ENCODE peak calls at places on chromosome 1, in six cellular contexts. One of them, this sample, is unnamed.
A peak's percentile ranks its signal among the peaks of the same experiment; 100 is the strongest.

GRCh38 chr1:170669586-170670332 is 5.8 kb downstream of the PRRX1 start:
- DNase-seq in K562: no peak
- DNase-seq in neural progenitor cell: no peak
- DNase-seq in left lung: no peak
- DNase-seq in endothelial cell of umbilical vein: no peak
- DNase-seq in lung: no peak
- DNase-seq in this sample: no peak

GRCh38 chr1:180270767-180271639 is 40.9 kb downstream of the LHX4 start:
- DNase-seq in K562: peak; percentile 63
- DNase-seq in neural progenitor cell: peak; percentile 30
- DNase-seq in left lung: no peak
- DNase-seq in endothelial cell of umbilical vein: no peak
- DNase-seq in lung: no peak
- DNase-seq in this sample: no peak

GRCh38 chr1:55696891-55697290 is 481.7 kb upstream of the USP24 start:
- DNase-seq in K562: no peak
- DNase-seq in neural progenitor cell: no peak
- DNase-seq in left lung: no peak
- DNase-seq in endothelial cell of umbilical vein: no peak
- DNase-seq in lung: no peak
- DNase-seq in this sample: no peak

GRCh38 chr1:12113433-12114339 is 50.6 kb downstream of the TNFRSF8 start:
- DNase-seq in K562: no peak
- DNase-seq in neural progenitor cell: no peak
- DNase-seq in left lung: no peak
- DNase-seq in endothelial cell of umbilical vein: no peak
- DNase-seq in lung: no peak
- DNase-seq in this sample: no peak

GRCh38 chr1:218257371-218257770 is 27.7 kb upstream of the RRP15 start:
- DNase-seq in K562: no peak
- DNase-seq in neural progenitor cell: no peak
- DNase-seq in left lung: no peak
- DNase-seq in endothelial cell of umbilical vein: no peak
- DNase-seq in lung: no peak
- DNase-seq in this sample: no peak

GRCh38 chr1:187042538-187042937 is 213.8 kb downstream of the PLA2G4A start:
- DNase-seq in K562: no peak
- DNase-seq in neural progenitor cell: no peak
- DNase-seq in left lung: no peak
- DNase-seq in endothelial cell of umbilical vein: no peak
- DNase-seq in lung: no peak
- DNase-seq in this sample: no peak

GRCh38 chr1:160777486-160778089 is 18.4 kb upstream of the LY9 start:
- DNase-seq in K562: peak; percentile 56
- DNase-seq in neural progenitor cell: peak; percentile 66
- DNase-seq in left lung: no peak
- DNase-seq in endothelial cell of umbilical vein: peak; percentile 9
- DNase-seq in lung: peak; percentile 46
- DNase-seq in this sample: no peak

GRCh38 chr1:29195875-29196274 is 14.2 kb upstream of the SRSF4 start:
- DNase-seq in K562: no peak
- DNase-seq in neural progenitor cell: no peak
- DNase-seq in left lung: no peak
- DNase-seq in endothelial cell of umbilical vein: no peak
- DNase-seq in lung: no peak
- DNase-seq in this sample: no peak

GRCh38 chr1:163866539-163866938 is 544.8 kb downstream of the NUF2 start:
- DNase-seq in K562: no peak
- DNase-seq in neural progenitor cell: no peak
- DNase-seq in left lung: no peak
- DNase-seq in endothelial cell of umbilical vein: no peak
- DNase-seq in lung: no peak
- DNase-seq in this sample: no peak

GRCh38 chr1:108583757-108584156 is 23.9 kb downstream of the EEIG2 start:
- DNase-seq in K562: no peak
- DNase-seq in neural progenitor cell: no peak
- DNase-seq in left lung: no peak
- DNase-seq in endothelial cell of umbilical vein: no peak
- DNase-seq in lung: no peak
- DNase-seq in this sample: no peak

GRCh38 chr1:86648255-86648654 is 56.1 kb upstream of the SH3GLB1 start:
- DNase-seq in K562: no peak
- DNase-seq in neural progenitor cell: no peak
- DNase-seq in left lung: no peak
- DNase-seq in endothelial cell of umbilical vein: peak; percentile 79
- DNase-seq in lung: no peak
- DNase-seq in this sample: no peak

GRCh38 chr1:92291372-92291999 is 7.3 kb downstream of the GLMN start:
- DNase-seq in K562: peak; percentile 29
- DNase-seq in neural progenitor cell: peak; percentile 64
- DNase-seq in left lung: no peak
- DNase-seq in endothelial cell of umbilical vein: peak; percentile 75
- DNase-seq in lung: no peak
- DNase-seq in this sample: no peak

GRCh38 chr1:236326432-236326831 is 44.7 kb upstream of the ERO1B start:
- DNase-seq in K562: no peak
- DNase-seq in neural progenitor cell: no peak
- DNase-seq in left lung: no peak
- DNase-seq in endothelial cell of umbilical vein: no peak
- DNase-seq in lung: no peak
- DNase-seq in this sample: no peak

GRCh38 chr1:221573727-221574126 is 168.2 kb downstream of the DUSP10 start:
- DNase-seq in K562: no peak
- DNase-seq in neural progenitor cell: no peak
- DNase-seq in left lung: no peak
- DNase-seq in endothelial cell of umbilical vein: no peak
- DNase-seq in lung: no peak
- DNase-seq in this sample: no peak

GRCh38 chr1:210072129-210072528 is 134.1 kb downstream of the SYT14 start:
- DNase-seq in K562: no peak
- DNase-seq in neural progenitor cell: no peak
- DNase-seq in left lung: no peak
- DNase-seq in endothelial cell of umbilical vein: no peak
- DNase-seq in lung: no peak
- DNase-seq in this sample: no peak

GRCh38 chr1:29543586-29543985 is 307.3 kb downstream of the PTPRU start:
- DNase-seq in K562: no peak
- DNase-seq in neural progenitor cell: no peak
- DNase-seq in left lung: no peak
- DNase-seq in endothelial cell of umbilical vein: no peak
- DNase-seq in lung: no peak
- DNase-seq in this sample: peak; percentile 16

GRCh38 chr1:201119206-201119814 is 7.1 kb upstream of the CACNA1S start:
- DNase-seq in K562: peak; percentile 80
- DNase-seq in neural progenitor cell: peak; percentile 79
- DNase-seq in left lung: no peak
- DNase-seq in endothelial cell of umbilical vein: peak; percentile 47
- DNase-seq in lung: peak; percentile 43
- DNase-seq in this sample: no peak

GRCh38 chr1:26025517-26025916 is 3.9 kb downstream of the EXTL1 start:
- DNase-seq in K562: no peak
- DNase-seq in neural progenitor cell: no peak
- DNase-seq in left lung: peak; percentile 3
- DNase-seq in endothelial cell of umbilical vein: no peak
- DNase-seq in lung: no peak
- DNase-seq in this sample: no peak

GRCh38 chr1:106277786-106278185 is 778.7 kb upstream of the PRMT6 start:
- DNase-seq in K562: no peak
- DNase-seq in neural progenitor cell: no peak
- DNase-seq in left lung: no peak
- DNase-seq in endothelial cell of umbilical vein: no peak
- DNase-seq in lung: no peak
- DNase-seq in this sample: no peak

GRCh38 chr1:76256289-76257223 is 182.0 kb downstream of the ST6GALNAC3 start:
- DNase-seq in K562: no peak
- DNase-seq in neural progenitor cell: no peak
- DNase-seq in left lung: no peak
- DNase-seq in endothelial cell of umbilical vein: peak; percentile 53
- DNase-seq in lung: no peak
- DNase-seq in this sample: no peak

GRCh38 chr1:42849944-42850343 is 3.5 kb downstream of the ZNF691 start:
- DNase-seq in K562: no peak
- DNase-seq in neural progenitor cell: no peak
- DNase-seq in left lung: no peak
- DNase-seq in endothelial cell of umbilical vein: no peak
- DNase-seq in lung: no peak
- DNase-seq in this sample: no peak

GRCh38 chr1:150872572-150872971 is 3.8 kb downstream of the ARNT start:
- DNase-seq in K562: no peak
- DNase-seq in neural progenitor cell: no peak
- DNase-seq in left lung: no peak
- DNase-seq in endothelial cell of umbilical vein: no peak
- DNase-seq in lung: no peak
- DNase-seq in this sample: no peak

GRCh38 chr1:150873521-150873920 is 2.9 kb downstream of the ARNT start:
- DNase-seq in K562: no peak
- DNase-seq in neural progenitor cell: no peak
- DNase-seq in left lung: no peak
- DNase-seq in endothelial cell of umbilical vein: no peak
- DNase-seq in lung: no peak
- DNase-seq in this sample: no peak

GRCh38 chr1:150874455-150875196 is 1.8 kb downstream of the ARNT start:
- DNase-seq in K562: no peak
- DNase-seq in neural progenitor cell: no peak
- DNase-seq in left lung: no peak
- DNase-seq in endothelial cell of umbilical vein: peak; percentile 26
- DNase-seq in lung: no peak
- DNase-seq in this sample: no peak

GRCh38 chr1:150875197-150876110 is 945 bp downstream of the ARNT start:
- DNase-seq in K562: no peak
- DNase-seq in neural progenitor cell: no peak
- DNase-seq in left lung: no peak
- DNase-seq in endothelial cell of umbilical vein: no peak
- DNase-seq in lung: no peak
- DNase-seq in this sample: no peak

DNA sequence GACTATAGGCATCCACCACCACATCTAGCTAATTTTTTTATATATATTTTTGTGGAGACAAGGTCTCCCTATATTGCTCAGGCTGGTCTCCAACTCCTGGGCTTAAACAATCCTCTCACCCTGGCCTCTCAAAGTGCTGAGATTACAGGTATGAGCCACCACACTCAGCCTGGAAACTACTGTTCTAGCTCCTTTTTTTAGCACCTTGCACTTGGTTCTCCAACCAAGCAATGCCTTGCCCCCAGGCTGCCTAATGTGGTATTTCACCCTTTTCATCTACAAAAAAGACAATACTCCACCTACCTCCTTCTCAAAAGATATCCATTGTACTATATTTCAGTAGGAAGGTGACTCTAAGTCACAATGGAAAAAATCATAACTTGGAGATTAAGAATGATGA is 6.7 kb downstream of the ARNT start:
- DNase-seq in K562: no peak
- DNase-seq in neural progenitor cell: no peak
- DNase-seq in left lung: no peak
- DNase-seq in endothelial cell of umbilical vein: no peak
- DNase-seq in lung: no peak
- DNase-seq in this sample: no peak
- TF ChIP-seq CTCF in K562: peak; percentile 15
- TF ChIP-seq CTCF in neural progenitor cell: no peak
- TF ChIP-seq CTCF in left lung: no peak
- TF ChIP-seq CTCF in endothelial cell of umbilical vein: no peak
- TF ChIP-seq CTCF in lung: no peak
- TF ChIP-seq CTCF in this sample: peak; percentile 16

GRCh38 chr1:65688848-65689247 is 103.8 kb upstream of the PDE4B start:
- DNase-seq in K562: no peak
- DNase-seq in neural progenitor cell: no peak
- DNase-seq in left lung: no peak
- DNase-seq in endothelial cell of umbilical vein: no peak
- DNase-seq in lung: no peak
- DNase-seq in this sample: no peak

GRCh38 chr1:65691962-65692361 is 100.7 kb upstream of the PDE4B start:
- DNase-seq in K562: no peak
- DNase-seq in neural progenitor cell: no peak
- DNase-seq in left lung: no peak
- DNase-seq in endothelial cell of umbilical vein: no peak
- DNase-seq in lung: no peak
- DNase-seq in this sample: no peak

GRCh38 chr1:65688215-65688566 is 104.5 kb upstream of the PDE4B start:
- DNase-seq in K562: no peak
- DNase-seq in neural progenitor cell: no peak
- DNase-seq in left lung: peak; percentile 39
- DNase-seq in endothelial cell of umbilical vein: no peak
- DNase-seq in lung: no peak
- DNase-seq in this sample: no peak

GRCh38 chr1:65691152-65691900 is 101.4 kb upstream of the PDE4B start:
- DNase-seq in K562: no peak
- DNase-seq in neural progenitor cell: peak; percentile 8
- DNase-seq in left lung: no peak
- DNase-seq in endothelial cell of umbilical vein: peak; percentile 81
- DNase-seq in lung: no peak
- DNase-seq in this sample: no peak

GRCh38 chr1:65687435-65688214 is 105.1 kb upstream of the PDE4B start:
- DNase-seq in K562: peak; percentile 85
- DNase-seq in neural progenitor cell: peak; percentile 80
- DNase-seq in left lung: peak; percentile 76
- DNase-seq in endothelial cell of umbilical vein: peak; percentile 87
- DNase-seq in lung: peak; percentile 84
- DNase-seq in this sample: peak; percentile 94
- TF ChIP-seq CTCF in K562: peak; percentile 90
- TF ChIP-seq CTCF in neural progenitor cell: peak; percentile 92
- TF ChIP-seq CTCF in left lung: peak; percentile 98
- TF ChIP-seq CTCF in endothelial cell of umbilical vein: peak; percentile 72
- TF ChIP-seq CTCF in lung: peak; percentile 98
- TF ChIP-seq CTCF in this sample: peak; percentile 97

DNA sequence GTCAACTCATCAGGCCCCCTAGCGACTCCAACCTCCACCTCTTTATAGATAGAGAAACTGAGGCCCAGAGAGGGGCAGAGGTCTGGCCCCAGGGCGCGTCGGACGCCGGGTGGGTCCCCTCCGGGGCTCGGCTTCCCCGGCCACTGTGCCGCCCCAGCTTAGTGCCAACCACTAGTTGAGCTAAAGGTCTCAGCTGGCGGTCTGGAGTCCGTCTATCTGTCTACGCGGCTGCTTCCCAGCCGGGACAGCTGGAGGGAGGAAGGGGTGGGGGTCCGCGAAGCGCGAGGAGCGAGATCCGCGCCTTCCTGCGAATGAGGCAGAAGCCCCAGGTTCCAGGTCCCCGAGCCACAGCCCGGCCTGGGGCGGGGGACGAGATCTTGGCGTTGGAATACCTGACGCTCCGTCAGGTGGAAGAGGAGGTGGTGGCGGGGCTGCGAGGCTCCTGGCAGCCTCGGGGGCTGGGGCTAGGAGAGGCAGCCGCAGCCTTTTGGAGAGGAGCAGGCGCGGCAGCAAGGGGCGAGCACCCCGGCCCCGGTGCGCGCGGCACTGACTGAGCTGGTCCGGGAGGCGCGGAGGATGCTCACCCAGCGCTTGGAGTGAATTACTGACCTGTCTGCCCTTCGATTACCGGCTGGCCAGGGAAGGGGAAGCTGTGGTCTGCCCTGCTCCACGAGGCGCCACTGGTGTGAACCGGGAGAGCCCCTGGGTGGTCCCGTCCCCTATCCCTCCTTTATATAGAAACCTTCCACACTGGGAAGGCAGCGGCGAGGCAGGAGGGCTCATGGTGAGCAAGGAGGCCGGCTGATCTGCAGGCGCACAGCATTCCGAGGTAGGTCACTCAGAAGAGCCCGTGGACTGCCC is 948 bp downstream of the PODN start:
- DNase-seq in K562: no peak
- DNase-seq in neural progenitor cell: peak; percentile 59
- DNase-seq in left lung: peak; percentile 73
- DNase-seq in endothelial cell of umbilical vein: no peak
- DNase-seq in lung: no peak
- DNase-seq in this sample: no peak
- TF ChIP-seq CTCF in K562: no peak
- TF ChIP-seq CTCF in neural progenitor cell: peak; percentile 30
- TF ChIP-seq CTCF in left lung: no peak
- TF ChIP-seq CTCF in endothelial cell of umbilical vein: no peak
- TF ChIP-seq CTCF in lung: no peak
- TF ChIP-seq CTCF in this sample: no peak

GRCh38 chr1:110829955-110830553 is 42.9 kb upstream of the CD53 start:
- DNase-seq in K562: peak; percentile 67
- DNase-seq in neural progenitor cell: peak; percentile 72
- DNase-seq in left lung: no peak
- DNase-seq in endothelial cell of umbilical vein: peak; percentile 27
- DNase-seq in lung: no peak
- DNase-seq in this sample: no peak
- TF ChIP-seq CTCF in K562: peak; percentile 75
- TF ChIP-seq CTCF in neural progenitor cell: peak; percentile 81
- TF ChIP-seq CTCF in left lung: peak; percentile 42
- TF ChIP-seq CTCF in endothelial cell of umbilical vein: peak; percentile 65
- TF ChIP-seq CTCF in lung: peak; percentile 38
- TF ChIP-seq CTCF in this sample: no peak

This sample was measured in mesothelial cell of epicardium.